ENCODE peak calls at places on chromosomes 13 and 19, in four cellular contexts. One of them, this sample, is unnamed.

GRCh38 chr19:17766543-17767131 is 15.4 kb downstream of the FCHO1 start:
- DNase-seq in neural progenitor cell: peak
- DNase-seq in mucosa of descending colon: peak
- DNase-seq in activated CD8-positive, alpha-beta memory T cell treated with anti-CD3 and anti-CD28 coated beads, Interleukin-2, amount 50 U/mL, for 4 hours: peak
- DNase-seq in this sample: peak

GRCh38 chr13:99289674-99290337 is 17.4 kb downstream of the GPR183 start:
- DNase-seq in mucosa of descending colon: no peak
- DNase-seq in neural progenitor cell: no peak
- DNase-seq in activated CD8-positive, alpha-beta memory T cell treated with anti-CD3 and anti-CD28 coated beads, Interleukin-2, amount 50 U/mL, for 4 hours: peak
- DNase-seq in this sample: no peak

GRCh38 chr19:412356-413355 is 3.7 kb upstream of the C2CD4C start:
- DNase-seq in activated CD8-positive, alpha-beta memory T cell treated with anti-CD3 and anti-CD28 coated beads, Interleukin-2, amount 50 U/mL, for 4 hours: no peak
- DNase-seq in neural progenitor cell: peak
- DNase-seq in mucosa of descending colon: no peak
- DNase-seq in this sample: peak

GRCh38 chr13:22839554-22840286 is 341.1 kb upstream of the SGCG start:
- DNase-seq in mucosa of descending colon: no peak
- DNase-seq in activated CD8-positive, alpha-beta memory T cell treated with anti-CD3 and anti-CD28 coated beads, Interleukin-2, amount 50 U/mL, for 4 hours: no peak
- DNase-seq in neural progenitor cell: no peak
- DNase-seq in this sample: no peak

GRCh38 chr19:51808333-51808986 is 13.5 kb downstream of the FPR3 start:
- DNase-seq in neural progenitor cell: no peak
- DNase-seq in mucosa of descending colon: no peak
- DNase-seq in activated CD8-positive, alpha-beta memory T cell treated with anti-CD3 and anti-CD28 coated beads, Interleukin-2, amount 50 U/mL, for 4 hours: no peak
- DNase-seq in this sample: no peak

GRCh38 chr19:32336259-32337111 is 8.9 kb upstream of the ZNF507 start:
- DNase-seq in neural progenitor cell: no peak
- DNase-seq in mucosa of descending colon: no peak
- DNase-seq in activated CD8-positive, alpha-beta memory T cell treated with anti-CD3 and anti-CD28 coated beads, Interleukin-2, amount 50 U/mL, for 4 hours: no peak
- DNase-seq in this sample: no peak

GRCh38 chr19:40603071-40603718 is 2.0 kb downstream of the LTBP4 start:
- DNase-seq in mucosa of descending colon: no peak
- DNase-seq in activated CD8-positive, alpha-beta memory T cell treated with anti-CD3 and anti-CD28 coated beads, Interleukin-2, amount 50 U/mL, for 4 hours: no peak
- DNase-seq in neural progenitor cell: peak
- DNase-seq in this sample: peak

GRCh38 chr19:13502231-13502630 is 4.0 kb downstream of the CACNA1A start:
- DNase-seq in activated CD8-positive, alpha-beta memory T cell treated with anti-CD3 and anti-CD28 coated beads, Interleukin-2, amount 50 U/mL, for 4 hours: no peak
- DNase-seq in neural progenitor cell: no peak
- DNase-seq in mucosa of descending colon: no peak
- DNase-seq in this sample: no peak

This sample was measured in H7.